ENCODE peak calls at places on chromosomes 16 and 17, in eight cellular contexts. T is lung, X is cardiac muscle cell, H is AG04450, K is dorsolateral prefrontal cortex, A is H9, N is PC-3, Y is sigmoid colon. F is an unnamed sample.

GRCh38 chr17:45987706-45988105 is 11.3 kb upstream of the STH start:
- DNase-seq in T (no peak), X (no peak), H (no peak), K (no peak), A (no peak), N (no peak), Y (no peak), F (no peak)

GRCh38 chr16:8963010-8963824 is 489 bp downstream of the USP7 start:
- DNase-seq in T (no peak), X (peak), H (no peak), K (no peak), A (no peak), N (no peak), Y (no peak), F (no peak)

GRCh38 chr16:72517154-72517553 is 345.2 kb upstream of the PMFBP1 start:
- DNase-seq in T (no peak), X (no peak), H (no peak), K (no peak), A (no peak), N (no peak), Y (no peak), F (no peak)

GRCh38 chr16:55145771-55146603 is 178.0 kb upstream of the IRX6 start:
- DNase-seq in T (no peak), X (no peak), H (no peak), K (no peak), A (no peak), N (no peak), Y (no peak), F (no peak)

GRCh38 chr16:72234372-72234771 is 62.4 kb upstream of the PMFBP1 start:
- DNase-seq in T (no peak), X (no peak), H (no peak), K (no peak), A (no peak), N (no peak), Y (no peak), F (no peak)

GRCh38 chr17:2926019-2926650 is 129.9 kb downstream of the RAP1GAP2 start:
- DNase-seq in T (no peak), X (no peak), H (no peak), K (no peak), A (no peak), N (peak), Y (no peak), F (no peak)

GRCh38 chr16:85436636-85437160 is 176.4 kb upstream of the GSE1 start:
- DNase-seq in T (peak), X (no peak), H (no peak), K (no peak), A (peak), N (no peak), Y (no peak), F (no peak)

GRCh38 chr16:61797296-61797695 is 238.9 kb downstream of the CDH8 start:
- DNase-seq in T (no peak), X (no peak), H (no peak), K (no peak), A (no peak), N (no peak), Y (no peak), F (no peak)

GRCh38 chr17:60704170-60704569 is 26.5 kb downstream of the BCAS3 start:
- DNase-seq in T (no peak), X (no peak), H (no peak), K (no peak), A (no peak), N (no peak), Y (no peak), F (no peak)

DNA sequence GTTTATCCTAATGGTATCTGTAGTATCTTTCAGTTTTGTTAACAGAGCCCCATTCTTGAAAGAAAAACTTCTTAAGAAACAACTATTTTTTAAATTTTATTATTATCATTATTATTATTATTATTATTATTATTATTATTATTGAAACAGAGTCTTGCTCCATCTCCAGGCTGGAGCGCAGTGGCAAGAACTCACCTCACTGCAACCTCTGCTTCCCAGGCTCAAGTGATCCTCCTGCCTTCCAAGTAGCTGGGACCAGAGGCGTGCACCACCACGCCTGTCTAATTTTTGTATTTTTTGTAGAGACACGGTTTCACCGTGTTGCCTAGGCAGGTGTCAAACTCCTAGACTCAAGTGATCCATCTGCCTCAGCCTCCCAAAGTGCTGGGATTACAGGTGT is 23.4 kb downstream of the SUPT6H start:
- DNase-seq in T (no peak), X (no peak), H (no peak), K (no peak), A (no peak), N (no peak), Y (no peak), F (no peak)
- H3K27ac ChIP-seq in T (no peak), X (no peak), H (no peak), K (peak), A (no peak), N (no peak), Y (no peak), F (no peak)

GRCh38 chr16:66115373-66115772 is 251.1 kb upstream of the CDH5 start:
- DNase-seq in T (no peak), X (no peak), H (no peak), K (no peak), A (no peak), N (peak), Y (no peak), F (no peak)
- TF ChIP-seq CTCF in T (no peak), X (no peak), H (no peak), K (no peak), A (peak), N (peak), Y (no peak), F (no peak)

GRCh38 chr16:89404561-89404960 is 85.8 kb downstream of the ANKRD11 start:
- DNase-seq in T (no peak), X (no peak), H (no peak), K (no peak), A (no peak), N (no peak), Y (no peak), F (no peak)
- H3K27ac ChIP-seq in T (no peak), X (no peak), H (no peak), K (no peak), A (no peak), N (no peak), Y (no peak), F (no peak)

GRCh38 chr17:57006040-57006439 is 28.1 kb downstream of the SCPEP1 start:
- DNase-seq in T (no peak), X (no peak), H (no peak), K (no peak), A (no peak), N (peak), Y (no peak), F (no peak)

GRCh38 chr17:57008958-57009357 is 31.0 kb downstream of the SCPEP1 start:
- DNase-seq in T (no peak), X (no peak), H (no peak), K (no peak), A (no peak), N (no peak), Y (no peak), F (no peak)

GRCh38 chr17:57002904-57003303 is 25.0 kb downstream of the SCPEP1 start:
- DNase-seq in T (no peak), X (no peak), H (no peak), K (no peak), A (no peak), N (no peak), Y (no peak), F (no peak)

GRCh38 chr17:57001541-57001940 is 23.6 kb downstream of the SCPEP1 start:
- DNase-seq in T (no peak), X (no peak), H (no peak), K (no peak), A (no peak), N (no peak), Y (no peak), F (no peak)

DNA sequence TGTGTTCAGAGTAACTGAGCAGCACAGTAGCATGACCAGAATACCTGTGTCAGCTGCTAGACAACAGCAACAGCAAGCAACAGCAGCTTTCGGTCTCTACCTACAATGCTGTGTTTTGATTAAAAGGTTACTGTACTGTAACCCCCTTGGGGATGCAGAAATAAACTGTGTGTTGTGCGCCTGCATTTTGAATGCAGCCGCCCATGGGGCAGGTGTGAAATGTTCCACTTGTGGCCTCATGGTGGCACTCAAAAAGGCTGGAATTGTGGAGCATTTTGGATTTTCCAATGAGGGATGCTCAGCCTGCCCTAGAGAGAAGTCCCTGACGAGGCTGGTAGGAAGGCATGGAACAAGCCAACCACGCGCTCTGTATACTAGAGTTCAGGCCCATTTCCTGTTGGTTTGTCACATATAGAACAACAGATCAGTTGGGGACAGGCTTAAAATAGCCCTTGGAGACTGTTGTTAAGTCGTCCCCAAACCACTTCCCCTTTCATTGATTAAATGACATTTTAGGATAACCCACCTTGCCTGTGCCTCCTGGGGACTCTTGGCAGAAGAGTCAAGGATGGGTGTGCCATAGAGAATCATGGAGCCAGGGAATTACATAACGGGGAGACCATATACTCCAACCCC is 27.1 kb downstream of the SCPEP1 start:
- DNase-seq in T (no peak), X (peak), H (no peak), K (no peak), A (no peak), N (peak), Y (no peak), F (no peak)
- TF ChIP-seq CTCF in T (no peak), X (peak), H (no peak), K (peak), A (peak), N (peak), Y (peak), F (no peak)

GRCh38 chr17:31392856-31393748 is 1.6 kb downstream of the RAB11FIP4 start:
- DNase-seq in T (no peak), X (no peak), H (no peak), K (no peak), A (peak), N (no peak), Y (no peak), F (no peak)
- H3K27ac ChIP-seq in T (no peak), X (no peak), H (no peak), K (peak), A (no peak), N (no peak), Y (no peak), F (no peak)

GRCh38 chr16:1923299-1924034 is 5.3 kb upstream of the HS3ST6 start:
- DNase-seq in T (no peak), X (peak), H (no peak), K (no peak), A (peak), N (peak), Y (no peak), F (no peak)
- TF ChIP-seq CTCF in T (no peak), X (peak), H (peak), K (no peak), A (peak), N (peak), Y (no peak), F (peak)

F was measured in CD8-positive, alpha-beta T cell.